ENCODE peak calls at places on chromosomes 7 and 10, in ten cellular contexts. One of them, this sample, is unnamed.

GRCh38 chr10:119737827-119738226 is 12.0 kb downstream of the INPP5F start:
- DNase-seq in right atrium auricular region: no peak
- DNase-seq in HS-5: peak
- DNase-seq in Karpas-422: no peak
- DNase-seq in stimulated activated CD4-positive, alpha-beta T cell treated with anti-CD3 and anti-CD28 coated beads, Interleukin-12 subunit alpha, Interleukin-12 subunit beta, amount 100 ng/mL, for 4 hours: no peak
- DNase-seq in heart right ventricle: no peak
- DNase-seq in sigmoid colon: no peak
- DNase-seq in substantia nigra: no peak
- DNase-seq in DMS79 treated with DMSO at 0.1 percent for 48 hours: no peak
- DNase-seq in pulmonary artery endothelial cell: peak
- DNase-seq in this sample: no peak

GRCh38 chr7:97001656-97002554 is 3.4 kb upstream of the DLX6 start:
- DNase-seq in right atrium auricular region: no peak
- DNase-seq in HS-5: no peak
- DNase-seq in Karpas-422: no peak
- DNase-seq in stimulated activated CD4-positive, alpha-beta T cell treated with anti-CD3 and anti-CD28 coated beads, Interleukin-12 subunit alpha, Interleukin-12 subunit beta, amount 100 ng/mL, for 4 hours: no peak
- DNase-seq in heart right ventricle: no peak
- DNase-seq in sigmoid colon: no peak
- DNase-seq in substantia nigra: no peak
- DNase-seq in DMS79 treated with DMSO at 0.1 percent for 48 hours: no peak
- DNase-seq in pulmonary artery endothelial cell: no peak
- DNase-seq in this sample: no peak

GRCh38 chr10:44264244-44264643 is 120.7 kb downstream of the CXCL12 start:
- DNase-seq in right atrium auricular region: no peak
- DNase-seq in HS-5: no peak
- DNase-seq in Karpas-422: no peak
- DNase-seq in stimulated activated CD4-positive, alpha-beta T cell treated with anti-CD3 and anti-CD28 coated beads, Interleukin-12 subunit alpha, Interleukin-12 subunit beta, amount 100 ng/mL, for 4 hours: no peak
- DNase-seq in heart right ventricle: no peak
- DNase-seq in sigmoid colon: peak
- DNase-seq in substantia nigra: no peak
- DNase-seq in DMS79 treated with DMSO at 0.1 percent for 48 hours: no peak
- DNase-seq in pulmonary artery endothelial cell: no peak
- DNase-seq in this sample: no peak

GRCh38 chr7:56218510-56218909 is 102.3 kb upstream of the NUPR2 start:
- DNase-seq in right atrium auricular region: no peak
- DNase-seq in HS-5: no peak
- DNase-seq in Karpas-422: no peak
- DNase-seq in stimulated activated CD4-positive, alpha-beta T cell treated with anti-CD3 and anti-CD28 coated beads, Interleukin-12 subunit alpha, Interleukin-12 subunit beta, amount 100 ng/mL, for 4 hours: no peak
- DNase-seq in heart right ventricle: no peak
- DNase-seq in sigmoid colon: no peak
- DNase-seq in substantia nigra: no peak
- DNase-seq in DMS79 treated with DMSO at 0.1 percent for 48 hours: no peak
- DNase-seq in pulmonary artery endothelial cell: no peak
- DNase-seq in this sample: no peak

GRCh38 chr10:86349474-86349873 is 17.1 kb downstream of the GRID1 start:
- DNase-seq in right atrium auricular region: no peak
- DNase-seq in HS-5: no peak
- DNase-seq in Karpas-422: peak
- DNase-seq in stimulated activated CD4-positive, alpha-beta T cell treated with anti-CD3 and anti-CD28 coated beads, Interleukin-12 subunit alpha, Interleukin-12 subunit beta, amount 100 ng/mL, for 4 hours: no peak
- DNase-seq in heart right ventricle: no peak
- DNase-seq in sigmoid colon: no peak
- DNase-seq in substantia nigra: no peak
- DNase-seq in DMS79 treated with DMSO at 0.1 percent for 48 hours: no peak
- DNase-seq in pulmonary artery endothelial cell: no peak
- DNase-seq in this sample: no peak

GRCh38 chr10:239109-239508 is 103.9 kb downstream of the ZMYND11 start:
- DNase-seq in right atrium auricular region: no peak
- DNase-seq in HS-5: no peak
- DNase-seq in Karpas-422: no peak
- DNase-seq in stimulated activated CD4-positive, alpha-beta T cell treated with anti-CD3 and anti-CD28 coated beads, Interleukin-12 subunit alpha, Interleukin-12 subunit beta, amount 100 ng/mL, for 4 hours: no peak
- DNase-seq in heart right ventricle: no peak
- DNase-seq in sigmoid colon: no peak
- DNase-seq in substantia nigra: no peak
- DNase-seq in DMS79 treated with DMSO at 0.1 percent for 48 hours: no peak
- DNase-seq in pulmonary artery endothelial cell: no peak
- DNase-seq in this sample: no peak

GRCh38 chr7:651032-651728 is 75.3 kb upstream of the DNAAF5 start:
- DNase-seq in right atrium auricular region: no peak
- DNase-seq in HS-5: no peak
- DNase-seq in Karpas-422: no peak
- DNase-seq in stimulated activated CD4-positive, alpha-beta T cell treated with anti-CD3 and anti-CD28 coated beads, Interleukin-12 subunit alpha, Interleukin-12 subunit beta, amount 100 ng/mL, for 4 hours: peak
- DNase-seq in heart right ventricle: no peak
- DNase-seq in sigmoid colon: no peak
- DNase-seq in substantia nigra: no peak
- DNase-seq in DMS79 treated with DMSO at 0.1 percent for 48 hours: no peak
- DNase-seq in pulmonary artery endothelial cell: no peak
- DNase-seq in this sample: no peak

GRCh38 chr7:47606176-47606575 is 24.3 kb upstream of the TNS3 start:
- DNase-seq in right atrium auricular region: no peak
- DNase-seq in HS-5: no peak
- DNase-seq in Karpas-422: no peak
- DNase-seq in stimulated activated CD4-positive, alpha-beta T cell treated with anti-CD3 and anti-CD28 coated beads, Interleukin-12 subunit alpha, Interleukin-12 subunit beta, amount 100 ng/mL, for 4 hours: no peak
- DNase-seq in heart right ventricle: no peak
- DNase-seq in sigmoid colon: no peak
- DNase-seq in substantia nigra: no peak
- DNase-seq in DMS79 treated with DMSO at 0.1 percent for 48 hours: no peak
- DNase-seq in pulmonary artery endothelial cell: no peak
- DNase-seq in this sample: no peak

GRCh38 chr7:73988197-73988596 is 39.8 kb upstream of the ELN start:
- DNase-seq in right atrium auricular region: peak
- DNase-seq in HS-5: no peak
- DNase-seq in Karpas-422: no peak
- DNase-seq in stimulated activated CD4-positive, alpha-beta T cell treated with anti-CD3 and anti-CD28 coated beads, Interleukin-12 subunit alpha, Interleukin-12 subunit beta, amount 100 ng/mL, for 4 hours: no peak
- DNase-seq in heart right ventricle: peak
- DNase-seq in sigmoid colon: no peak
- DNase-seq in substantia nigra: no peak
- DNase-seq in DMS79 treated with DMSO at 0.1 percent for 48 hours: no peak
- DNase-seq in pulmonary artery endothelial cell: no peak
- DNase-seq in this sample: no peak

GRCh38 chr10:52019078-52019644 is 294.9 kb upstream of the DKK1 start:
- DNase-seq in right atrium auricular region: no peak
- DNase-seq in HS-5: no peak
- DNase-seq in Karpas-422: no peak
- DNase-seq in stimulated activated CD4-positive, alpha-beta T cell treated with anti-CD3 and anti-CD28 coated beads, Interleukin-12 subunit alpha, Interleukin-12 subunit beta, amount 100 ng/mL, for 4 hours: no peak
- DNase-seq in heart right ventricle: no peak
- DNase-seq in sigmoid colon: no peak
- DNase-seq in substantia nigra: no peak
- DNase-seq in DMS79 treated with DMSO at 0.1 percent for 48 hours: no peak
- DNase-seq in pulmonary artery endothelial cell: no peak
- DNase-seq in this sample: no peak

GRCh38 chr10:5089869-5090268 is 4.3 kb upstream of the AKR1C3 start:
- DNase-seq in right atrium auricular region: no peak
- DNase-seq in HS-5: no peak
- DNase-seq in Karpas-422: peak
- DNase-seq in stimulated activated CD4-positive, alpha-beta T cell treated with anti-CD3 and anti-CD28 coated beads, Interleukin-12 subunit alpha, Interleukin-12 subunit beta, amount 100 ng/mL, for 4 hours: no peak
- DNase-seq in heart right ventricle: no peak
- DNase-seq in sigmoid colon: no peak
- DNase-seq in substantia nigra: no peak
- DNase-seq in DMS79 treated with DMSO at 0.1 percent for 48 hours: no peak
- DNase-seq in pulmonary artery endothelial cell: peak
- DNase-seq in this sample: no peak

GRCh38 chr7:11127112-11127785 is 153.6 kb downstream of the PHF14 start:
- DNase-seq in right atrium auricular region: no peak
- DNase-seq in HS-5: no peak
- DNase-seq in Karpas-422: no peak
- DNase-seq in stimulated activated CD4-positive, alpha-beta T cell treated with anti-CD3 and anti-CD28 coated beads, Interleukin-12 subunit alpha, Interleukin-12 subunit beta, amount 100 ng/mL, for 4 hours: no peak
- DNase-seq in heart right ventricle: no peak
- DNase-seq in sigmoid colon: no peak
- DNase-seq in substantia nigra: no peak
- DNase-seq in DMS79 treated with DMSO at 0.1 percent for 48 hours: no peak
- DNase-seq in pulmonary artery endothelial cell: no peak
- DNase-seq in this sample: no peak

GRCh38 chr10:29317027-29317420 is 28.2 kb downstream of the LYZL1 start:
- DNase-seq in right atrium auricular region: no peak
- DNase-seq in HS-5: no peak
- DNase-seq in Karpas-422: no peak
- DNase-seq in stimulated activated CD4-positive, alpha-beta T cell treated with anti-CD3 and anti-CD28 coated beads, Interleukin-12 subunit alpha, Interleukin-12 subunit beta, amount 100 ng/mL, for 4 hours: no peak
- DNase-seq in heart right ventricle: no peak
- DNase-seq in sigmoid colon: no peak
- DNase-seq in substantia nigra: no peak
- DNase-seq in DMS79 treated with DMSO at 0.1 percent for 48 hours: no peak
- DNase-seq in pulmonary artery endothelial cell: peak
- DNase-seq in this sample: no peak

GRCh38 chr10:12414278-12414988 is 65.1 kb downstream of the CAMK1D start:
- DNase-seq in right atrium auricular region: no peak
- DNase-seq in HS-5: no peak
- DNase-seq in Karpas-422: no peak
- DNase-seq in stimulated activated CD4-positive, alpha-beta T cell treated with anti-CD3 and anti-CD28 coated beads, Interleukin-12 subunit alpha, Interleukin-12 subunit beta, amount 100 ng/mL, for 4 hours: no peak
- DNase-seq in heart right ventricle: no peak
- DNase-seq in sigmoid colon: no peak
- DNase-seq in substantia nigra: no peak
- DNase-seq in DMS79 treated with DMSO at 0.1 percent for 48 hours: no peak
- DNase-seq in pulmonary artery endothelial cell: no peak
- DNase-seq in this sample: no peak

GRCh38 chr10:121974535-121975294 is at the start of gene NSMCE4A:
- DNase-seq in right atrium auricular region: peak
- DNase-seq in HS-5: peak
- DNase-seq in Karpas-422: peak
- DNase-seq in stimulated activated CD4-positive, alpha-beta T cell treated with anti-CD3 and anti-CD28 coated beads, Interleukin-12 subunit alpha, Interleukin-12 subunit beta, amount 100 ng/mL, for 4 hours: peak
- DNase-seq in heart right ventricle: peak
- DNase-seq in sigmoid colon: peak
- DNase-seq in substantia nigra: no peak
- DNase-seq in DMS79 treated with DMSO at 0.1 percent for 48 hours: peak
- DNase-seq in pulmonary artery endothelial cell: no peak
- DNase-seq in this sample: peak

GRCh38 chr7:33157311-33157710 is 27.9 kb downstream of the BBS9 start:
- DNase-seq in right atrium auricular region: no peak
- DNase-seq in HS-5: no peak
- DNase-seq in Karpas-422: no peak
- DNase-seq in stimulated activated CD4-positive, alpha-beta T cell treated with anti-CD3 and anti-CD28 coated beads, Interleukin-12 subunit alpha, Interleukin-12 subunit beta, amount 100 ng/mL, for 4 hours: no peak
- DNase-seq in heart right ventricle: no peak
- DNase-seq in sigmoid colon: no peak
- DNase-seq in substantia nigra: no peak
- DNase-seq in DMS79 treated with DMSO at 0.1 percent for 48 hours: no peak
- DNase-seq in pulmonary artery endothelial cell: no peak
- DNase-seq in this sample: no peak

GRCh38 chr7:92714767-92715166 is 121.6 kb downstream of the CDK6 start:
- DNase-seq in right atrium auricular region: no peak
- DNase-seq in HS-5: no peak
- DNase-seq in Karpas-422: no peak
- DNase-seq in stimulated activated CD4-positive, alpha-beta T cell treated with anti-CD3 and anti-CD28 coated beads, Interleukin-12 subunit alpha, Interleukin-12 subunit beta, amount 100 ng/mL, for 4 hours: no peak
- DNase-seq in heart right ventricle: no peak
- DNase-seq in sigmoid colon: no peak
- DNase-seq in substantia nigra: no peak
- DNase-seq in DMS79 treated with DMSO at 0.1 percent for 48 hours: no peak
- DNase-seq in pulmonary artery endothelial cell: no peak
- DNase-seq in this sample: no peak

GRCh38 chr7:80468931-80469714 is 42.7 kb downstream of the GNAT3 start:
- DNase-seq in right atrium auricular region: no peak
- DNase-seq in HS-5: no peak
- DNase-seq in Karpas-422: no peak
- DNase-seq in stimulated activated CD4-positive, alpha-beta T cell treated with anti-CD3 and anti-CD28 coated beads, Interleukin-12 subunit alpha, Interleukin-12 subunit beta, amount 100 ng/mL, for 4 hours: no peak
- DNase-seq in heart right ventricle: no peak
- DNase-seq in sigmoid colon: no peak
- DNase-seq in substantia nigra: no peak
- DNase-seq in DMS79 treated with DMSO at 0.1 percent for 48 hours: no peak
- DNase-seq in pulmonary artery endothelial cell: no peak
- DNase-seq in this sample: no peak

GRCh38 chr10:44477021-44477420 is 92.1 kb upstream of the CXCL12 start:
- DNase-seq in right atrium auricular region: no peak
- DNase-seq in HS-5: no peak
- DNase-seq in Karpas-422: no peak
- DNase-seq in stimulated activated CD4-positive, alpha-beta T cell treated with anti-CD3 and anti-CD28 coated beads, Interleukin-12 subunit alpha, Interleukin-12 subunit beta, amount 100 ng/mL, for 4 hours: no peak
- DNase-seq in heart right ventricle: no peak
- DNase-seq in sigmoid colon: no peak
- DNase-seq in substantia nigra: no peak
- DNase-seq in DMS79 treated with DMSO at 0.1 percent for 48 hours: no peak
- DNase-seq in pulmonary artery endothelial cell: no peak
- DNase-seq in this sample: no peak

GRCh38 chr10:17348111-17349008 is 106.0 kb downstream of the ST8SIA6 start:
- DNase-seq in right atrium auricular region: peak
- DNase-seq in HS-5: peak
- DNase-seq in Karpas-422: no peak
- DNase-seq in stimulated activated CD4-positive, alpha-beta T cell treated with anti-CD3 and anti-CD28 coated beads, Interleukin-12 subunit alpha, Interleukin-12 subunit beta, amount 100 ng/mL, for 4 hours: no peak
- DNase-seq in heart right ventricle: peak
- DNase-seq in sigmoid colon: peak
- DNase-seq in substantia nigra: no peak
- DNase-seq in DMS79 treated with DMSO at 0.1 percent for 48 hours: no peak
- DNase-seq in pulmonary artery endothelial cell: peak
- DNase-seq in this sample: no peak

GRCh38 chr7:11760372-11760771 is 71.6 kb downstream of the THSD7A start:
- DNase-seq in right atrium auricular region: no peak
- DNase-seq in HS-5: peak
- DNase-seq in Karpas-422: no peak
- DNase-seq in stimulated activated CD4-positive, alpha-beta T cell treated with anti-CD3 and anti-CD28 coated beads, Interleukin-12 subunit alpha, Interleukin-12 subunit beta, amount 100 ng/mL, for 4 hours: no peak
- DNase-seq in heart right ventricle: no peak
- DNase-seq in sigmoid colon: no peak
- DNase-seq in substantia nigra: no peak
- DNase-seq in DMS79 treated with DMSO at 0.1 percent for 48 hours: no peak
- DNase-seq in pulmonary artery endothelial cell: no peak
- DNase-seq in this sample: no peak

GRCh38 chr10:78194050-78194449 is 160.4 kb downstream of the RPS24 start:
- DNase-seq in right atrium auricular region: no peak
- DNase-seq in HS-5: no peak
- DNase-seq in Karpas-422: no peak
- DNase-seq in stimulated activated CD4-positive, alpha-beta T cell treated with anti-CD3 and anti-CD28 coated beads, Interleukin-12 subunit alpha, Interleukin-12 subunit beta, amount 100 ng/mL, for 4 hours: no peak
- DNase-seq in heart right ventricle: no peak
- DNase-seq in sigmoid colon: no peak
- DNase-seq in substantia nigra: no peak
- DNase-seq in DMS79 treated with DMSO at 0.1 percent for 48 hours: no peak
- DNase-seq in pulmonary artery endothelial cell: no peak
- DNase-seq in this sample: no peak

GRCh38 chr10:98217793-98218192 is 50.2 kb downstream of the LOXL4 start:
- DNase-seq in right atrium auricular region: no peak
- DNase-seq in HS-5: no peak
- DNase-seq in Karpas-422: no peak
- DNase-seq in stimulated activated CD4-positive, alpha-beta T cell treated with anti-CD3 and anti-CD28 coated beads, Interleukin-12 subunit alpha, Interleukin-12 subunit beta, amount 100 ng/mL, for 4 hours: no peak
- DNase-seq in heart right ventricle: no peak
- DNase-seq in sigmoid colon: no peak
- DNase-seq in substantia nigra: no peak
- DNase-seq in DMS79 treated with DMSO at 0.1 percent for 48 hours: no peak
- DNase-seq in pulmonary artery endothelial cell: no peak
- DNase-seq in this sample: no peak

GRCh38 chr10:70432101-70432500 is 9.4 kb downstream of the NODAL start:
- DNase-seq in right atrium auricular region: no peak
- DNase-seq in HS-5: no peak
- DNase-seq in Karpas-422: no peak
- DNase-seq in stimulated activated CD4-positive, alpha-beta T cell treated with anti-CD3 and anti-CD28 coated beads, Interleukin-12 subunit alpha, Interleukin-12 subunit beta, amount 100 ng/mL, for 4 hours: no peak
- DNase-seq in heart right ventricle: peak
- DNase-seq in sigmoid colon: peak
- DNase-seq in substantia nigra: peak
- DNase-seq in DMS79 treated with DMSO at 0.1 percent for 48 hours: no peak
- DNase-seq in pulmonary artery endothelial cell: no peak
- DNase-seq in this sample: no peak

GRCh38 chr10:124403548-124403947 is 15.2 kb downstream of the OAT start:
- DNase-seq in right atrium auricular region: no peak
- DNase-seq in HS-5: peak
- DNase-seq in Karpas-422: peak
- DNase-seq in stimulated activated CD4-positive, alpha-beta T cell treated with anti-CD3 and anti-CD28 coated beads, Interleukin-12 subunit alpha, Interleukin-12 subunit beta, amount 100 ng/mL, for 4 hours: no peak
- DNase-seq in heart right ventricle: no peak
- DNase-seq in sigmoid colon: no peak
- DNase-seq in substantia nigra: no peak
- DNase-seq in DMS79 treated with DMSO at 0.1 percent for 48 hours: peak
- DNase-seq in pulmonary artery endothelial cell: peak
- DNase-seq in this sample: peak

GRCh38 chr10:21078410-21079329 is 181.6 kb upstream of the NEBL start:
- DNase-seq in right atrium auricular region: peak
- DNase-seq in HS-5: peak
- DNase-seq in Karpas-422: peak
- DNase-seq in stimulated activated CD4-positive, alpha-beta T cell treated with anti-CD3 and anti-CD28 coated beads, Interleukin-12 subunit alpha, Interleukin-12 subunit beta, amount 100 ng/mL, for 4 hours: no peak
- DNase-seq in heart right ventricle: peak
- DNase-seq in sigmoid colon: peak
- DNase-seq in substantia nigra: no peak
- DNase-seq in DMS79 treated with DMSO at 0.1 percent for 48 hours: peak
- DNase-seq in pulmonary artery endothelial cell: peak
- DNase-seq in this sample: no peak

GRCh38 chr7:16189026-16189715 is 232.2 kb downstream of the CRPPA start:
- DNase-seq in right atrium auricular region: no peak
- DNase-seq in HS-5: peak
- DNase-seq in Karpas-422: no peak
- DNase-seq in stimulated activated CD4-positive, alpha-beta T cell treated with anti-CD3 and anti-CD28 coated beads, Interleukin-12 subunit alpha, Interleukin-12 subunit beta, amount 100 ng/mL, for 4 hours: no peak
- DNase-seq in heart right ventricle: no peak
- DNase-seq in sigmoid colon: no peak
- DNase-seq in substantia nigra: no peak
- DNase-seq in DMS79 treated with DMSO at 0.1 percent for 48 hours: no peak
- DNase-seq in pulmonary artery endothelial cell: no peak
- DNase-seq in this sample: no peak

GRCh38 chr10:5659702-5660528 is 6.5 kb downstream of the ASB13 start:
- DNase-seq in right atrium auricular region: peak
- DNase-seq in HS-5: no peak
- DNase-seq in Karpas-422: peak
- DNase-seq in stimulated activated CD4-positive, alpha-beta T cell treated with anti-CD3 and anti-CD28 coated beads, Interleukin-12 subunit alpha, Interleukin-12 subunit beta, amount 100 ng/mL, for 4 hours: no peak
- DNase-seq in heart right ventricle: no peak
- DNase-seq in sigmoid colon: no peak
- DNase-seq in substantia nigra: no peak
- DNase-seq in DMS79 treated with DMSO at 0.1 percent for 48 hours: no peak
- DNase-seq in pulmonary artery endothelial cell: no peak
- DNase-seq in this sample: no peak